ENCODE peak calls at places on chromosome 19, in seven cellular contexts. V is PC-9; K is B cell; B is activated B cell treated with CpG ODN at 0.5 μM for 24 hours; W is CD4-positive, alpha-beta T cell; R is AG09319; Q is neural progenitor cell. H is an unnamed sample.

GRCh38 chr19:11435057-11435832 is at the start of the genes ODAD3 and PRKCSH:
- DNase-seq in V (peak), K (peak), B (peak), W (peak), R (peak), Q (peak), H (peak)

GRCh38 chr19:16259385-16260159 is 61.9 kb downstream of the AP1M1 start:
- DNase-seq in V (no peak), K (peak), B (peak), W (no peak), R (no peak), Q (no peak), H (no peak)

GRCh38 chr19:17441241-17442135 is 7.0 kb downstream of the TMEM221 start:
- DNase-seq in V (no peak), K (no peak), B (no peak), W (no peak), R (no peak), Q (peak), H (peak)

GRCh38 chr19:35150445-35150844 is 4.1 kb upstream of the FXYD5 start:
- DNase-seq in V (no peak), K (no peak), B (no peak), W (no peak), R (no peak), Q (no peak), H (no peak)

GRCh38 chr19:29943615-29944014 is 1.6 kb downstream of the URI1 start:
- DNase-seq in V (no peak), K (no peak), B (no peak), W (no peak), R (no peak), Q (no peak), H (no peak)

GRCh38 chr19:5271145-5271544 is 69.5 kb downstream of the PTPRS start:
- DNase-seq in V (no peak), K (no peak), B (no peak), W (no peak), R (no peak), Q (no peak), H (no peak)

GRCh38 chr19:6509118-6509971 is 7.2 kb upstream of the TUBB4A start:
- DNase-seq in V (no peak), K (no peak), B (no peak), W (no peak), R (no peak), Q (no peak), H (no peak)

GRCh38 chr19:37362733-37363132 is 8.2 kb upstream of the ZNF527 start:
- DNase-seq in V (no peak), K (no peak), B (no peak), W (no peak), R (no peak), Q (peak), H (no peak)

GRCh38 chr19:12847159-12848139 is 9.1 kb downstream of the MAST1 start:
- DNase-seq in V (peak), K (peak), B (peak), W (peak), R (peak), Q (peak), H (peak)

GRCh38 chr19:31223805-31224534 is 125.3 kb downstream of the TSHZ3 start:
- DNase-seq in V (no peak), K (no peak), B (no peak), W (no peak), R (peak), Q (no peak), H (peak)

GRCh38 chr19:17420267-17420924 is 549 bp downstream of the MVB12A start:
- DNase-seq in V (peak), K (no peak), B (peak), W (no peak), R (no peak), Q (peak), H (no peak)

GRCh38 chr19:2408247-2408646 is 19.1 kb downstream of the TIMM13 start:
- DNase-seq in V (no peak), K (no peak), B (no peak), W (no peak), R (no peak), Q (no peak), H (no peak)

DNA sequence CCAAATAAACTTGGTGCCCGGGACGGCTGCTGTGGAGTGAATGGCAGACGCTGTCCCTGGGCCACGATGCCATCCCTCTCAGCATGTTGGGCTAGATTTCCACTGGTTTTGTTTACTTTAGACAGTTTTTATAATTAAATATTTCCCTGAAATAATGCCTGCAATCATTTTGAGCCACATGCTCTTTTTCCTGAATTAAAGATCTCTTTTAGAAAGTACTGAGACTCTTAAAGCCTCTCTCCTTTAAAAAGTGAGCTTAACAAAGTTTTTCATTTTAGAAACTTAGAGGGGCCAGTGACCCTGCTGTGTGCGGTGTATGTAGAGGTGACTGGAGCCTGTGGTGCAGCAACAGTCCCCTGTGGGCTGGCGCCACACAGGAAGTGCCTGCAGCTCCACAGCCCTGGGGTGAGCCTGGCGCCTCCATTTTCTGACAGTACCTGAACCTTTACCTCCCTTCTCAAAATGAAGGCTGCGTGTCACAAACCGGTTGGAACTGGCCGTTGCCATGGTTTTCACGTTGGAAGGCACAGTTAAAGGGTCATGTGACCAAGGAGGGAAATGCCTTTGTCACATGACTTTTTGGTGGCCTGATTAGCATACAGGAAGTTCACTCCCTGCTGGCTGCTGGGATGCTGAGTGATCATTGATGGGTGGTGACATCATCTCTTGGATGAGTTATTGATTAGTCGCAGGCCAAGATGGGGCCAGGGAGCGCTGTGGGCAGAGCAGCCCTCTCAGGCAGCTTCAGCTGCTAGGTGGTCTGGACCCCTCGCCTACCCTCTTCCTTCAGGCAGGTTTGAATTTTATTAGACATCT is 26.3 kb downstream of the TSSK6 start:
- DNase-seq in V (peak), K (peak), B (peak), W (peak), R (peak), Q (peak), H (peak)
- TF ChIP-seq CTCF in V (no peak), K (no peak), B (no peak), W (no peak), R (no peak), Q (no peak), H (no peak)

GRCh38 chr19:45960595-45961235 is 12.9 kb downstream of the NOVA2 start:
- DNase-seq in V (no peak), K (no peak), B (no peak), W (no peak), R (no peak), Q (peak), H (no peak)
- TF ChIP-seq CTCF in V (no peak), K (no peak), B (no peak), W (no peak), R (no peak), Q (peak), H (peak)

DNA sequence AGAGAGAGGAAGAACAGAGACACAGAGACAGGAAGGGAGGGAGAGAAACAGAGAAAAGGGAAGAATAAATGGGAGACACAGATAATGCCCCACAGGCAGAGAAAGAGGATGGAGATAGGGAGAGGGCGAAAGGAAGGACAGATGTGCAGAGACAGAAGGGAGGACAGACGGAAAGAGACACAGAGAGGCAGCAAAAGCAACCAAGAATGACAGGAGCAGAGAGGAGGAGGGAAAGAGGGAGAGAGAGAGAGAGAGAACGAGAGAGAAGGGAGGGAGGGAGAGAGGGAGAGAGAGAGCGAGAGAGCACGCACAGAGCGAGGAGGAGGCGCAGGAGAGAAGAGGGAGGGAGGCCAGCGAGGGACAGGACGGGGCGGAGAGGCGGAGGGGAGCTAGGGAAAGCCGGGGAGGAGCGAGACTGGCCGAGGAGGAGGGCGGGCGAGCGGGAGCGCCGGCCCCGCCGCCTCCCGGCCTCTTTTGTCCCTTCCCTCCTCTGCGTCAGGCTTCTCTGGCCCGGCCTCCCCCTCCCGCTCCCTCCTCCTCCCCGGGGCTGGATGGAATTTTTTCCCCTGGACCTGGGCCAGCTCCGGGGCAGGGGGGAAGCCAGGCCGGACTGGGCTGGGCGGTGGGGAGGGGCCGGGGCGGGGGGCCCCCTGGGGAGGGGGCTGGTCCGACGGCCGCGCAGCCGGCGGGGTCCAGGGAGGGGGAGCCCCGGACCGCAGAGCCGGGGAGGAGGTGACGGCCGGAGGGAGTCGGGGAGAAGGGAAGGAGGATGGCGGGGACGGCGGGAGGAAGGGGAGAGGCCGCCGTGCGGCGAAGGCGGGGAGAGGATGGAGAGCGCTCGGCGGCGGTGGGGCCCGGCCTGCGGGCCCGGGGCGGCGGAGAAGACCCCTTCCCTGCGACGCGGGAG is 4.2 kb upstream of the SPACA6 start:
- DNase-seq in V (peak), K (no peak), B (no peak), W (no peak), R (peak), Q (peak), H (peak)
- TF ChIP-seq CTCF in V (peak), K (no peak), B (no peak), W (no peak), R (no peak), Q (no peak), H (no peak)

DNA sequence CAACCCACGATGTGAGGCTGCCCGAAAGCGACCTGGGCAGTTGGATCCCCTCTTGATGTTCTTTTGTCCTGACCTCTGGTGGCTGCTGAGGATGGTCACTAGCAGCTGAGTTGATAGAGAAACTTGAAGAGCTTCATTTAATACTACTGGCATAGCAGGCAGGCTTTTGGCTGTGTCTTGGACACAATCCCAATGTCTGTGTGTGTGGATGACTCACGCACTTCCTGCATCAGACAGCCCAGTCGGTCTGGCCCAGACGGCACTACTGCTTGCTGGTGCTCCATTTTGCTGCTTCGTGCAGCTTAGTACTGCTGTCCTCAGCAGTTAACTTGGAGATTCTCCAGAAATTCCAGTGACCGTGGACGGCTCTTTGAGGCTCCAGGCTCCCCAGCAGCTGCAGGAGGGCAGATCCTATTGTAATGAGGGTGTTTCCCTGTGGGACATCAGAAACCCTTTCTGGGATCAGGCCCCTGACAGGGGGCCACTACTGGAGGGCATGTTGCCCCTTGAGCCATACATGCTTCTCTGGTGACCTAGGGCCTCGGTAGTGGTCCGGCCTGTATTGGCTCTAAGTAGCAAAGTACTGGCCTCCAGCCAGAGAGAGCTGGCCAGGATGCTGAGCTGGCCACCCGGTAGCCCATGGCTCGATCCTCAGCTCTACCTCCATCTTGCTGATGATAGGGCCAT is 4.5 kb downstream of the FPR3 start:
- DNase-seq in V (peak), K (no peak), B (no peak), W (no peak), R (peak), Q (no peak), H (peak)
- TF ChIP-seq CTCF in V (no peak), K (no peak), B (no peak), W (no peak), R (peak), Q (no peak), H (peak)

GRCh38 chr19:1040476-1041271 is 767 bp downstream of the ABCA7 start:
- DNase-seq in V (peak), K (peak), B (peak), W (peak), R (peak), Q (peak), H (peak)

GRCh38 chr19:1041272-1041834 is 1.4 kb downstream of the ABCA7 start:
- DNase-seq in V (no peak), K (no peak), B (no peak), W (no peak), R (no peak), Q (no peak), H (no peak)

GRCh38 chr19:1041835-1042685 is 2.2 kb downstream of the ABCA7 start:
- DNase-seq in V (no peak), K (no peak), B (no peak), W (no peak), R (no peak), Q (no peak), H (no peak)

GRCh38 chr19:1038995-1039645 is 787 bp upstream of the ABCA7 start:
- DNase-seq in V (no peak), K (no peak), B (no peak), W (no peak), R (no peak), Q (no peak), H (no peak)

DNA sequence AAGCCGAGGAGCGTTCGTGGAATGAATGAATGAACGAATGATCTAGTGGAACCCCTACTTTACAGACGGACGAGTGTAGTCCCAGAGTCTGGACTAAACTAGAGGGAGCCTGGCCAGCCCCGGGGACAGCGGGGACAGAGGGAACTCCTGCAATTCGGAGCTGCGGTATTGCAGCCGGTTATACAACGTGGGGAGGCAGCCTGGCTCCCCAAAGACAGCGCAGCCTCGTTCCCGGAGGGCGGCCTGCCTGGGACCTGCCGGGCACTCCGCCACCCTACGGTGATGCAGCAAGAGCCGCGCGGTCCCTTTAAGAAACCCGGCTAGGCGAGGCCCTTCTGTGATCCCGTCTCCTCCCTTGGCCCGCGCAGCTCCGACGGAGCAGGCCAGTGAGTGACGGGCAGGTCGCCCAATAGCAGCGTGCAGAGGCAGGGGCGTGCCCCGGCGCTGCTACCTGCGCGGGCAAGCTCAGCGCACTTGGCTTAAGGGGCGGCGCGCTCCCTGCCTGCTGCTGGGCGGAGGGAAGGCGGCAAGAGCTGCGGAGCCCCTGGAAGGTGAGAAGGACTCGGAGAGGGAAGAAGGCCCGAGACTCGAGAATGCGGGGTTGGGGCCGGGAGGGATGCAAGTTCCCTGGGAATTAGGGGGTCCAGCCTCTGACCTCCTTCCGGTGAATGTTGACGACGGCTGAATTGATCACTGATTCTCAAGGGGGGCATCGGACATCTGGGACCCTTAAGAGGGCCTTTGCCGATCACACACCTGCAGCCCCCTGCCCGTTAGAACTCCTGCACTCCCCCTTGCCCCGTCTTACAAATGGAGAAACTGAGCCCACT is at the start of gene ABCA7:
- DNase-seq in V (peak), K (peak), B (peak), W (peak), R (peak), Q (peak), H (peak)
- TF ChIP-seq CTCF in V (no peak), K (no peak), B (no peak), W (no peak), R (no peak), Q (no peak), H (peak)

DNA sequence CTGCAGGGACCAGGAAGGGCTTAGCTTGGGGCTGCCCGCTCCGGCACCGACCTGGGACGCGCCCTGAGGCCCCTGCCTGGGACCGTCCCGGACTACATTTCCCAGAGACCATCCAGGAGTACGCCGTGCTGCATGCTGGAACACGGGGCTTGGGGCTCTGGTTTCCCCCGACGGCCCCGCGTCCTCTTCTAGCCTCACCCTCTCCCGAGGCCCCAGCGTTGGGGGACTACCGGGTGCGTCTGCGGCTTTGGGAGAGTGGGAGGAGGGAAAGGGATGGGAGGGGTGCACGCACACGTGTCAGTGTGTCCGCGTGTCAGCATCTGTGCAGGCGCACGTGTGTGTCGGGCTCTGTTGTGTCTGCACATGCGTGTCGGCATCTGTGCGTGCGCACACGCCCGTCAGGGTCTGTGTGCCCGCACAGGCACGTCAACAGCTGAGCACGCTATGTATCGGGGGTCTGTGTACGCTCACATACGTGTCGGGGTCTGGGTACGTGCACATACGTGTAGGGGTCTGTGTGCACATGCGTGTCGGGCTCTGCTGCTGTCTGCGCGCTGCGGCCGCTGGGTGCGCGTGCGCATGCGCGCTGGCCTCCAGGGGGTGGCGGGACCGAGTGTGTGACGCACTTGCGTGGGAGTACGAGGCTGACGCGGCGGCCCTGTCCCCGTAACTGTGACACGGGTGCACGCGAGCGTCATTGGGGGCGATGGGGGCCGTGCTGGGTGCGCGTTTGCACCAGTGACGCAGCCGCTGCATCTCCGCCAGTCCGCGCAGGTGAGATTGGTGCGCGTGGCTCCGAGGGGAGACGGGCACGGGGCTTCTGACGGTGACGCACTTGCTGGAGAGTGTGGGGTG is at the start of gene ZNF331:
- DNase-seq in V (peak), K (peak), B (peak), W (peak), R (peak), Q (peak), H (peak)
- TF ChIP-seq CTCF in V (no peak), K (no peak), B (no peak), W (no peak), R (peak), Q (peak), H (peak)

DNA sequence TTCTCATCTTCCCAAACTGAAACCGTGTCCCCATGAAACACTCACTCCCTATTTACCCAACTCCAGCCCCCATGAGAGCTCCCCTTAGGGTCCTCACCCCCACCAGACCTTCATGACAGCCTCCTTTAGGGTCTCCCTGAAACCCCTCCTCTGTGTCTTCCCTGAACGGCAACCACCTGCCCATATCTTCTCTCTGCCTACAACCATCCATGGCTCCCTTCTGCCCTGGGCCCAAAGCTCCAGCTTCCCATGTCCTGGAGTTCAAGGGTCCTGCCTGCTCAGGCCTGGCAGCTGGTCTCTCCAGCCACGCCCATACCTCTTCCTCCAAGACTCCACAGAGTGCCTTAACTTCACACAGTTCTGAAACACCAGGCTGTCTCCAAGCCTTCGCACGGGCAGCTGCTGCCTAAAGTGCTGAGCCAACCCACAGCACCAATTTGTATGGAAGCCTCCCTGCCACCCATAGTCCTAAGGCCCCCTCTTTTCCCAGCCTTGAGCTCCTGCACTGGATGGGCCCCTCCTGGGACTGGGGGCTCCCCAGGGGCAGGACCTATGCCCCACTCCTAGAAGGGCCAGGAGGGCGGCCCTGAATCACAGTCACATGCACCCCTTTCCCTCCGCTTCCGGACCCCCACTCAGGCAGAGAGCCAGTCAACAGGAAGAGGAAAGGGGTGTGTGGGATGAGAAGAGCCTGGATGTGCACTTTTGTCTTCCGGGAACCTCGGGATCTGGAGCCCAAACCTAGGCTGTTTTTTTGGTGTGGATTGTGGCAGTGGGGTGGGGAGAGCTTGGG is 4.9 kb upstream of the FCER2 start:
- DNase-seq in V (no peak), K (no peak), B (peak), W (no peak), R (no peak), Q (no peak), H (no peak)
- TF ChIP-seq CTCF in V (no peak), K (no peak), B (no peak), W (no peak), R (no peak), Q (no peak), H (no peak)

H was measured in HFFc6.